ENCODE peak calls at places on chromosome 10, in four cellular contexts. T is BE2C; Y is activated T-helper 1 cell treated with anti-CD3 and anti-CD28 coated beads, Interleukin-2, amount 50 U/mL, for 16 hours; B is sciatic nerve. E is an unnamed sample.

GRCh38 chr10:47024046-47024322 is 112.8 kb downstream of the PTPN20 start:
- DNase-seq in Y (no peak), T (no peak), B (no peak), E (no peak)

GRCh38 chr10:97320480-97321031 is 1.5 kb downstream of the FRAT1 start:
- DNase-seq in Y (no peak), T (no peak), B (no peak), E (peak)

GRCh38 chr10:7561216-7561893 is 105.4 kb downstream of the ITIH5 start:
- DNase-seq in T (no peak), Y (no peak), B (peak), E (peak)

GRCh38 chr10:6299234-6299633 is 96.5 kb downstream of the PFKFB3 start:
- DNase-seq in B (no peak), Y (no peak), T (no peak), E (no peak)

GRCh38 chr10:132233501-132234075 is 46.8 kb downstream of the DPYSL4 start:
- DNase-seq in B (no peak), T (no peak), Y (no peak), E (no peak)

GRCh38 chr10:974038-974784 is 14.0 kb upstream of the GTPBP4 start:
- DNase-seq in B (no peak), Y (no peak), T (no peak), E (no peak)

GRCh38 chr10:103295391-103296044 is 18.6 kb downstream of the INA start:
- DNase-seq in B (no peak), Y (no peak), T (no peak), E (no peak)

GRCh38 chr10:124125305-124126116 is 32.1 kb upstream of the CHST15 start:
- DNase-seq in Y (no peak), B (no peak), T (no peak), E (no peak)

GRCh38 chr10:19956633-19957032 is 140.4 kb downstream of the PLXDC2 start:
- DNase-seq in T (no peak), Y (no peak), B (no peak), E (no peak)

E was measured in heart right ventricle.